ENCODE peak calls at places on chromosomes 4 and X, in six cellular contexts. B is adipocyte, I is amniotic stem cell, A is epithelial cell of prostate, P is EL, G is HFFc6. C is an unnamed sample.

GRCh38 chr4:122854860-122855259 is 28.2 kb downstream of the FGF2 start:
- DNase-seq in B (peak), I (no peak), A (no peak), P (no peak), G (no peak), C (no peak)

GRCh38 chr4:106409901-106410889 is 41.6 kb upstream of the GIMD1 start:
- DNase-seq in B (no peak), I (no peak), A (peak), P (peak), G (peak), C (no peak)

GRCh38 chr4:54558889-54559682 is 98.7 kb upstream of the KIT start:
- DNase-seq in B (no peak), I (no peak), A (no peak), P (no peak), G (no peak), C (no peak)

GRCh38 chrX:151973851-151974335 is 583 bp downstream of the GABRE start:
- DNase-seq in B (peak), I (no peak), A (no peak), P (peak), G (peak), C (no peak)

GRCh38 chrX:2855761-2856160 is 27.0 kb downstream of the GYG2 start:
- DNase-seq in B (no peak), I (no peak), A (no peak), P (no peak), G (no peak), C (no peak)

GRCh38 chrX:66961665-66962064 is 322.8 kb upstream of the EDA2R start:
- DNase-seq in B (no peak), I (no peak), A (no peak), P (no peak), G (no peak), C (no peak)

GRCh38 chrX:2320580-2321327 is 180.0 kb downstream of the DHRSX start:
- DNase-seq in B (peak), I (no peak), A (no peak), P (no peak), G (peak), C (no peak)

GRCh38 chr4:145278341-145279121 is 98.1 kb upstream of the OTUD4 start:
- DNase-seq in B (peak), I (no peak), A (no peak), P (peak), G (peak), C (no peak)

GRCh38 chr4:110087116-110087708 is 111.2 kb downstream of the ELOVL6 start:
- DNase-seq in B (peak), I (no peak), A (peak), P (peak), G (peak), C (peak)

GRCh38 chr4:182973421-182974340 is 56.5 kb upstream of the DCTD start:
- DNase-seq in B (no peak), I (no peak), A (no peak), P (no peak), G (no peak), C (no peak)

GRCh38 chr4:85769009-85769408 is 294.1 kb downstream of the ARHGAP24 start:
- DNase-seq in B (no peak), I (no peak), A (no peak), P (no peak), G (no peak), C (no peak)

GRCh38 chr4:24321151-24321550 is 263.2 kb downstream of the DHX15 start:
- DNase-seq in B (no peak), I (no peak), A (peak), P (peak), G (no peak), C (no peak)

GRCh38 chr4:176193126-176193525 is 2.3 kb downstream of the SPATA4 start:
- DNase-seq in B (peak), I (no peak), A (peak), P (peak), G (peak), C (no peak)

GRCh38 chr4:71460368-71460767 is 121.5 kb downstream of the SLC4A4 start:
- DNase-seq in B (no peak), I (no peak), A (no peak), P (no peak), G (no peak), C (no peak)

GRCh38 chr4:70940134-70940533 is 38.0 kb downstream of the MOB1B start:
- DNase-seq in B (no peak), I (no peak), A (no peak), P (no peak), G (no peak), C (no peak)

GRCh38 chrX:49884290-49884862 is 5.1 kb downstream of the USP27X start:
- DNase-seq in B (peak), I (peak), A (no peak), P (peak), G (peak), C (peak)

GRCh38 chr4:84680956-84681355 is 98.0 kb downstream of the CDS1 start:
- DNase-seq in B (no peak), I (no peak), A (no peak), P (no peak), G (no peak), C (no peak)

GRCh38 chr4:100357542-100357941 is 160.3 kb downstream of the EMCN start:
- DNase-seq in B (no peak), I (no peak), A (no peak), P (no peak), G (no peak), C (no peak)

GRCh38 chr4:137861682-137862081 is 329.4 kb upstream of the PCDH18 start:
- DNase-seq in B (peak), I (no peak), A (no peak), P (peak), G (peak), C (no peak)

GRCh38 chr4:153497988-153498967 is 32.1 kb downstream of the TMEM131L start:
- DNase-seq in B (peak), I (peak), A (no peak), P (peak), G (peak), C (no peak)

GRCh38 chr4:96429657-96430056 is 589.8 kb downstream of the PDHA2 start:
- DNase-seq in B (no peak), I (no peak), A (no peak), P (no peak), G (no peak), C (no peak)

GRCh38 chrX:13764765-13765164 is 30.2 kb downstream of the OFD1 start:
- DNase-seq in B (peak), I (no peak), A (no peak), P (no peak), G (no peak), C (no peak)

GRCh38 chr4:6342530-6343293 is 73.1 kb downstream of the WFS1 start:
- DNase-seq in B (no peak), I (no peak), A (no peak), P (no peak), G (no peak), C (no peak)

GRCh38 chrX:25012433-25012735 is 3.4 kb downstream of the ARX start:
- DNase-seq in B (no peak), I (no peak), A (no peak), P (no peak), G (no peak), C (no peak)

GRCh38 chr4:153488006-153488718 is 22.0 kb downstream of the TMEM131L start:
- DNase-seq in B (no peak), I (no peak), A (no peak), P (no peak), G (no peak), C (no peak)

GRCh38 chrX:111322231-111322855 is 52.1 kb upstream of the CAPN6 start:
- DNase-seq in B (no peak), I (no peak), A (no peak), P (no peak), G (no peak), C (no peak)

GRCh38 chr4:123497328-123497727 is 100.7 kb downstream of the SPRY1 start:
- DNase-seq in B (no peak), I (no peak), A (no peak), P (no peak), G (no peak), C (no peak)

GRCh38 chrX:115539841-115540240 is 21.1 kb upstream of the PLS3 start:
- DNase-seq in B (no peak), I (no peak), A (no peak), P (no peak), G (no peak), C (no peak)

GRCh38 chr4:127400736-127401346 is 231.9 kb upstream of the INTU start:
- DNase-seq in B (peak), I (peak), A (peak), P (peak), G (peak), C (peak)

GRCh38 chr4:114558446-114559020 is 40.1 kb upstream of the UGT8 start:
- DNase-seq in B (no peak), I (no peak), A (no peak), P (peak), G (no peak), C (no peak)

GRCh38 chr4:4837921-4838601 is 21.4 kb upstream of the MSX1 start:
- DNase-seq in B (no peak), I (no peak), A (no peak), P (no peak), G (no peak), C (no peak)

GRCh38 chr4:174055344-174055743 is 228.1 kb downstream of the FBXO8 start:
- DNase-seq in B (no peak), I (no peak), A (no peak), P (no peak), G (no peak), C (no peak)

GRCh38 chrX:119398974-119399771 is at the start of gene SLC25A43:
- DNase-seq in B (peak), I (peak), A (no peak), P (peak), G (no peak), C (no peak)

GRCh38 chr4:24657768-24658617 is 73.6 kb upstream of the DHX15 start:
- DNase-seq in B (peak), I (no peak), A (peak), P (peak), G (peak), C (peak)

GRCh38 chrX:97310373-97310772 is 426.7 kb downstream of the RPA4 start:
- DNase-seq in B (peak), I (no peak), A (no peak), P (peak), G (no peak), C (no peak)

GRCh38 chr4:1890979-1891378 is 19.8 kb downstream of the NSD2 start:
- DNase-seq in B (no peak), I (no peak), A (no peak), P (no peak), G (no peak), C (no peak)

GRCh38 chrX:21873063-21873785 is 17.4 kb downstream of the YY2 start:
- DNase-seq in B (peak), I (no peak), A (no peak), P (no peak), G (no peak), C (no peak)